ENCODE peak calls at places on chromosomes 13 and 19, in six cellular contexts. S is stomach, K is ovary, D is GM12891, L is heart left ventricle, Z is K562. E is an unnamed sample.

GRCh38 chr19:53553865-53554791 is 16.2 kb downstream of the ZNF331 start:
- DNase-seq in S (peak), K (peak), D (peak), L (peak), Z (no peak), E (peak)

GRCh38 chr19:49801966-49802661 is 11.0 kb downstream of the FUZ start:
- DNase-seq in S (peak), K (peak), D (no peak), L (peak), Z (peak), E (no peak)

GRCh38 chr13:34719060-34719875 is 222.8 kb upstream of the NBEA start:
- DNase-seq in S (no peak), K (no peak), D (no peak), L (no peak), Z (no peak), E (no peak)

GRCh38 chr19:20664917-20665781 is 3.8 kb upstream of the ZNF626 start:
- DNase-seq in S (no peak), K (peak), D (no peak), L (peak), Z (no peak), E (no peak)

GRCh38 chr13:53631511-53631910 is 602.9 kb downstream of the OLFM4 start:
- DNase-seq in S (no peak), K (no peak), D (no peak), L (no peak), Z (no peak), E (no peak)

GRCh38 chr13:96214804-96215445 is 125.0 kb downstream of the HS6ST3 start:
- DNase-seq in S (no peak), K (no peak), D (no peak), L (no peak), Z (no peak), E (no peak)

GRCh38 chr19:2770055-2771013 is 12.7 kb downstream of the SGTA start:
- DNase-seq in S (no peak), K (peak), D (no peak), L (peak), Z (no peak), E (no peak)

GRCh38 chr19:55012294-55012693 is 25.8 kb downstream of the GP6 start:
- DNase-seq in S (no peak), K (no peak), D (no peak), L (no peak), Z (no peak), E (no peak)

GRCh38 chr13:48448963-48449614 is 36.2 kb upstream of the LPAR6 start:
- DNase-seq in S (no peak), K (no peak), D (no peak), L (no peak), Z (no peak), E (no peak)

GRCh38 chr13:76035711-76036110 is 399.6 kb downstream of the LMO7 start:
- DNase-seq in S (no peak), K (no peak), D (no peak), L (no peak), Z (no peak), E (no peak)

GRCh38 chr19:40802300-40803169 is 3.5 kb downstream of the EGLN2 start:
- DNase-seq in S (peak), K (peak), D (no peak), L (peak), Z (peak), E (peak)

GRCh38 chr19:2841858-2842574 is 741 bp downstream of the ZNF555 start:
- DNase-seq in S (no peak), K (no peak), D (no peak), L (no peak), Z (peak), E (no peak)

GRCh38 chr19:461664-462551 is 1.1 kb upstream of the SHC2 start:
- DNase-seq in S (peak), K (peak), D (no peak), L (no peak), Z (peak), E (no peak)

GRCh38 chr19:55212447-55212846 is 3.1 kb upstream of the PTPRH start:
- DNase-seq in S (no peak), K (no peak), D (no peak), L (no peak), Z (peak), E (peak)

DNA sequence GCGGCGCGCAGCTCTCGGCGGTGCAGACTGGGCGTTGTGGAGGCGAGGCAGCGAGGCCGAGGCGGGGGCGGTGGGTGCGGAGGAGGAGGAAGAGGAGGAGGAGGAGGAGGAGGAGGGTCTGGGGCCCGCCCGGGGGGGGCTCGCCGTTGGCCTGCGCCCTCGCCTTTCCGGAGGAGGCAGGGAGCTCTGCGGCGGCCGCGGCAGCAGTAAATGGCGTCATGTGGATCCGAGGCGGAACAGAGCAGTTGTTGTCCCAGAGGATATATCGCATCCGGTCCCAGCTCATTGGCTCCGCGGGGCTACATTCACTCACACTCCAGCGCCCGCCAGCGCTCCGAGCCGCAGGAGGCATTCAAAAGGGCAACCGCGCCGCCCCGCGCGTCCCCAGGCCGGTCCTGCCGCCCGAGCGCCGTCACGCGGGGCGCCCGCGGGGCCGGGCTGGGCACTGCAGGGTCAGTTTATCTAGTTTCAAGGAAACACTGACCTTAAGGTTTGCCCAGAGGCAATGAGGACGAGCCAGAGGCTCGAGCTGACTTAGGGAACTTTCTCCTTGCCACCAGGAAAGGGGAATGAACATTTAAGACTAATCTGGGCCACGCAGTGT is at the start of gene SPRY2:
- DNase-seq in S (peak), K (peak), D (no peak), L (peak), Z (peak), E (peak)
- TF ChIP-seq POLR2A in S (peak), K (peak), D (no peak), L (peak), Z (peak), E (peak)

GRCh38 chr19:1491849-1492170 is 829 bp downstream of the REEP6 start:
- DNase-seq in S (no peak), K (no peak), D (no peak), L (no peak), Z (no peak), E (no peak)

GRCh38 chr19:1490311-1491113 is at the start of gene PCSK4:
- DNase-seq in S (peak), K (peak), D (peak), L (peak), Z (peak), E (peak)

GRCh38 chr19:1492474-1493006 is 1.6 kb downstream of the REEP6 start:
- DNase-seq in S (no peak), K (no peak), D (no peak), L (no peak), Z (peak), E (no peak)

GRCh38 chr19:1490020-1490310 is 185 bp downstream of the PCSK4 start:
- DNase-seq in S (no peak), K (no peak), D (no peak), L (no peak), Z (no peak), E (no peak)

DNA sequence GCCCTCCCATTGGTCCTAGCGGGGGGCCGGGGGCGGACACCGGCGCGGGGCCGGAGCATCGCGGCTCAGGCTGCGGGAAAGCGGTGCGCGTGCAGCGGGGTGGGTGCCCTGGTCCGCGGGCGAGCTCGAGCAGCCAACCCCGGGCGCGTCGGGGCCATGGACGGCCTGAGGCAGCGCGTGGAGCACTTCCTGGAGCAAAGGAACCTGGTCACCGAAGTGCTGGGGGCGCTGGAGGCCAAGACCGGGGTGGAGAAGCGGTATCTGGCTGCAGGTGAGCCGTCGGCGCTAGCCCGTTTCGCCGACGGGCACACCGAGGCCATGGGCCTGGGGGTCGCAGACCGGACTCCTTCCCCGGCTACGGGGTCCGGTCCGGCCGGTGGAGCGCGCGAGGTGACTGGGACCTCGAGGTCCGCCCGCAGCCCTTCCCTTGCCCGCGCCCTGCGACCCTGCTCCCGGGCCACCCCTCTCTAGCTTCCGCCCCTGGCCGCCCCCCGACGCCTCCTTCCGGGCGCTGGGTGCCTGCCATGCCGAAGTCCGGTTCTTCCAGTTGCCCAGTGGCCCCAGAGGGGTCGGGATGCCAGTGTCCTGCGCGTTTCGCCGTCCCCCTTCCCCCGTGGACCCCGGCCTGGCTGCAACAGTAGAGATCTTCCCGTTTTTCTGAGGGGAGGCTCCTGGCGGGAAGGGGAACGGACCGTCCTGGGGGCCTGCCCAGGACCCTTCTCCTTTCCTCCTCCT is at the start of gene REEP6:
- DNase-seq in S (no peak), K (no peak), D (no peak), L (no peak), Z (no peak), E (no peak)
- TF ChIP-seq POLR2A in S (no peak), K (no peak), D (no peak), L (no peak), Z (peak), E (peak)

DNA sequence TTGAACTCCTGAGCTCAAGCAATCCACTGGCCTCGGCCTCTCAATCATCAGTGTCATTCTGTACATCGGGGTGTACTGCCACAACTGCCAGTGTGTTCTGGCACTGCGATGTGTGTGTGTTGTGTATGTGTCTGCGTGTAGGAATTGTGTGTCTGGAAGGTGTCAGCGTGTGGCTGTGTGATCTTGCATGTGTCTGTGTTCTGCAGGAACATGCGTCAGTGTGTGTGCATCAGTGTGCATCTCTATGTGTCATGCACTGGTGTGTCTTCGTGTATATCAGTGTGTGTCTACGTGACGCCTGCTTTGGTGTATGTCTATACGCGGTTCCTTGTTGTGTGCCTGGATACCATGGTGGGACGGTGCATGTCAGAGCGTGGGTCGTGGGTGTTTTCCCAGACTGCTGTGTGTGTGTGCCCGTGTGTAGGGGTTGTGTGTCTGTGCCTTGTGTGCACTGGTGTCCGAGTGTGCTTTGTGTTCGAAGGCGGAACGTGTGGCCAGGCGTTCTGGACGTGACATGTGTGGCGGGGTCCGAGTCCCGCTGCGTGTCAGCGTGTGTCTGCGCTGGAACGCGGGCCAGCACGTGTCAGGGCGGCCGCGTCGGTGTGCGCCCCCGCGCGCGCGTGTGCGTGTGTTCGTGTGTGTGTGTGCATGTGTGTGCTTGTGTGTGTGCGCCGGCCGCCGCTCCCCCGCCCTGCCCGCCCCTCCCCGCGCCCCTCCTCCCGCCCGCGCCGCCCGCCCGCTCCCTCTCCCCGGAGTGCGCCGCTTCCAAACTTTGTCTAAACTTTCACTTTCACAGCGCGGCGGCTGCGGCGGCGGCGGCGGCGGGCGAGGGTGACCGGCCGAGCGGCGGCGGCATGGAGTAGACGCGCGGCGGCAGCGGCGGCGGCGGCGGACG is at the start of gene NFIX:
- DNase-seq in S (peak), K (peak), D (peak), L (peak), Z (peak), E (peak)
- TF ChIP-seq POLR2A in S (no peak), K (no peak), D (no peak), L (no peak), Z (peak), E (no peak)

DNA sequence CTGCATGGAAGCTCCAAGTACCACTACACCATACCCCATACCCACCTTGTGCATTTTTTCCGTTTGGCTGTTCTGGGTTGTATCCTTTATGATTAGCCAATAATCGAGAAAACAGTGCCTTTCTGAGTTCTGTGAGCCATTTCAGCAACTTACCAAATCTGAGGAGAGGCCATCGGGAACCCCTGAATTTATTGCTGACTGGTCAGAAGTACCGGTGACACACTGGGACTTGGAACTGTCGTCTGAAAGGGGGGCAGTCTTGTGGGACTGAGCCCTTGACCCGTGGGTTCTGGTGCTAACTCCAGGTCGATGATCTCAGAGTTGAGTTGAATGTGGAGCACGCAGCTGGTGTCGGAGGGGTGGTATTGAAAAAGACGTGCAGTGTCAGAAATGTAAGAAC is 15.0 kb downstream of the UPF3A start:
- DNase-seq in S (no peak), K (no peak), D (no peak), L (no peak), Z (no peak), E (no peak)
- TF ChIP-seq POLR2A in S (no peak), K (no peak), D (no peak), L (no peak), Z (no peak), E (no peak)

GRCh38 chr19:7535993-7536685 is 622 bp downstream of the PNPLA6 start:
- DNase-seq in S (no peak), K (no peak), D (no peak), L (no peak), Z (peak), E (peak)

GRCh38 chr19:7534531-7534980 is 961 bp upstream of the PNPLA6 start:
- DNase-seq in S (peak), K (peak), D (no peak), L (peak), Z (peak), E (no peak)

GRCh38 chr19:7533925-7534480 is 1.5 kb upstream of the PNPLA6 start:
- DNase-seq in S (peak), K (peak), D (peak), L (peak), Z (peak), E (peak)

GRCh38 chr19:7533281-7533819 is 2.2 kb upstream of the PNPLA6 start:
- DNase-seq in S (peak), K (peak), D (no peak), L (peak), Z (no peak), E (no peak)

GRCh38 chr19:7535035-7535992 is at the start of gene PNPLA6:
- DNase-seq in S (peak), K (peak), D (peak), L (peak), Z (peak), E (peak)
- TF ChIP-seq POLR2A in S (peak), K (peak), D (no peak), L (no peak), Z (no peak), E (peak)

DNA sequence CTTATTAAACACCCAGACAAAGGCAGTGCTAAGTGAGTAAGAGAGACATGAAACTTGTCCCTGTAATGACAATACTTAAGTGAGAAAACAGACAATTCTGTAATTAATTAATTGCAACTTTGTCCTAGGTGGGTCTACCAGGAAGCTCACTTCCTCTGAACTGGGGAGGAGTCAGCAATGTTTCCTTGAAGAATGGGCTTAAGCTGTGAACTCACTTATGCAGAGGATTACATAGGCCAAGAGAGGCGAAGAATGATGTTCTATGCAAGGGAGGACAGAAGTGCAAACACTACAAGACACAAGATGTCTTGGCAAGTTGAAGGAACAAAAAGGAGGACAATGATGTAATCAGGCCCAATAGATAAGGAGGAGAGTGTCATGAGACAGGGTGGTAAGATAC is 275.9 kb downstream of the LHFPL6 start:
- DNase-seq in S (no peak), K (no peak), D (no peak), L (no peak), Z (no peak), E (no peak)
- TF ChIP-seq POLR2A in S (no peak), K (no peak), D (no peak), L (no peak), Z (no peak), E (no peak)

DNA sequence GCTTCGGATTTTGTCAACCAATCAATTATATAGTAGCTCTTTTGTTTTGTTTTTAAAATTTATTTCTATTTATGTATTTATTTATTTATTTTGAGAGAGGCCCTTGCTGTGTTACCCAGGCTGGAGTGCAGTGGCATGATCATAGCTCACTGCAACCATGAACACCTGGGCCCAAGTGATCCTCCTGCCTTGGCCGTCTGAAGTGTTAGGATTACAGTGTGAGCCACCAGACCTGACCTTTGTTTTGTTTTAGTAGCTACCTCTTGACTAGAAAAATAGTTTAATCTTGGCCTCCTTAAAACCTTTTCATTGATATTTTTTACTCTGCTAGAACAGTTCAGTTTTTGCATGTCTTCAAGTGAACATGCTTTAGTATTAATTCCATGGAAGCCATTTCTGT is 15.1 kb downstream of the GARRE1 start:
- DNase-seq in S (no peak), K (no peak), D (no peak), L (no peak), Z (no peak), E (no peak)
- TF ChIP-seq POLR2A in S (no peak), K (no peak), D (no peak), L (no peak), Z (no peak), E (no peak)

DNA sequence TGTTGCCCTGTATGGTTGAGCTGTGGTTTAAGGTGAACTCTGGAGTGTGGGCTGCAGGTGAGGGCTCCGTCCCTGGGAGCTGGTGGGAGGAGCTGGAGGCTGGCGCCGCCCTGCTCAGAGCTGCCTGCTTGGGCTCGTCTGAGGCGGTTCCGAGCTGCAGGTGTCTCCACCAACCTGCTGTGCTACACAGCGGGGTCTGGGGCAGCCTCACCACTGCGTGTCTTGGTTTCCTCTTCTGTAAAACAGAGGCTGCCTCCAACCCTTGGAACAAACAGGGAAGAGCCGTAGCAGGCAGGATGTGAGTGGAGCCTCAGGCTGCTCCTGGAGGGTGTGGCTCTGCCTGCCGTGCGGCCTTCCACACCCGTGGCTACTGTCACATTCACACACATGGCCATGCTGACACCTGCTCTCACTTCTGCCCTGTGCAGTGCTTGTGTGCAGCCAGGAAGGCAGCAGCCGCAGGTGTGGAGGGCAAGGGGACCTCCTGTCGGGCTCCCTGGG is 21.4 kb downstream of the NAXD start:
- DNase-seq in S (no peak), K (no peak), D (no peak), L (no peak), Z (no peak), E (no peak)
- TF ChIP-seq POLR2A in S (no peak), K (no peak), D (peak), L (no peak), Z (no peak), E (no peak)

GRCh38 chr19:13153627-13154240 is 3.5 kb downstream of the IER2 start:
- DNase-seq in S (peak), K (peak), D (no peak), L (no peak), Z (peak), E (peak)
- TF ChIP-seq POLR2A in S (no peak), K (no peak), D (no peak), L (no peak), Z (no peak), E (no peak)